ENCODE peak calls at places on chromosomes 16 and 17, in six cellular contexts. T is mesenchymal stem cell, O is right lobe of liver, S is ascending aorta, F is cardiac muscle cell, V is vagina. U is an unnamed sample. For H3K36me3, the result is how much of the 10 kb centered on the place peaks cover.

GRCh38 chr17:7313890-7314718 is 1.1 kb downstream of the GPS2 start:
- DNase-seq in S (no peak), V (no peak), T (peak), F (no peak), O (no peak), U (no peak)

GRCh38 chr17:83082435-83082834 is 3.0 kb downstream of the METRNL start:
- DNase-seq in F (no peak), V (no peak), T (no peak), S (no peak), O (no peak), U (no peak)

GRCh38 chr16:85193876-85194275 is 81.6 kb upstream of the CIBAR2 start:
- DNase-seq in V (no peak), S (no peak), T (no peak), F (no peak), O (no peak), U (no peak)

GRCh38 chr17:76556759-76557367 is 17.0 kb downstream of the PRCD start:
- DNase-seq in T (peak), V (no peak), O (no peak), S (no peak), F (no peak), U (no peak)

GRCh38 chr16:2490190-2491105 is 15.5 kb downstream of the TBC1D24 start:
- DNase-seq in F (no peak), S (no peak), O (no peak), T (no peak), V (no peak), U (no peak)

GRCh38 chr16:68539704-68540370 is 746 bp downstream of the ZFP90 start:
- DNase-seq in O (no peak), F (no peak), T (peak), S (no peak), V (no peak), U (no peak)

GRCh38 chr16:66287416-66287815 is 79.1 kb upstream of the CDH5 start:
- DNase-seq in S (no peak), F (no peak), O (peak), V (peak), T (no peak), U (no peak)

GRCh38 chr17:56733833-56734232 is 99.9 kb downstream of the C17orf67 start:
- DNase-seq in T (no peak), S (no peak), V (no peak), O (no peak), F (no peak), U (no peak)

GRCh38 chr17:65633146-65633881 is 71.9 kb upstream of the AXIN2 start:
- DNase-seq in S (no peak), F (no peak), T (no peak), O (no peak), V (no peak), U (no peak)

GRCh38 chr16:68951991-68952877 is 108.9 kb downstream of the TANGO6 start:
- DNase-seq in T (no peak), S (no peak), F (no peak), O (no peak), V (no peak), U (no peak)

GRCh38 chr16:75088934-75089333 is 27.6 kb downstream of the LDHD start:
- DNase-seq in T (no peak), O (no peak), S (no peak), V (no peak), F (no peak), U (no peak)

GRCh38 chr16:75087040-75087979 is 29.3 kb downstream of the LDHD start:
- DNase-seq in S (no peak), V (no peak), T (peak), F (peak), O (no peak), U (no peak)

GRCh38 chr16:75088226-75088625 is 28.4 kb downstream of the LDHD start:
- DNase-seq in O (no peak), T (no peak), F (no peak), V (no peak), S (no peak), U (no peak)

GRCh38 chr16:75092777-75093176 is 23.8 kb downstream of the LDHD start:
- DNase-seq in F (no peak), T (no peak), S (no peak), V (no peak), O (no peak), U (no peak)

GRCh38 chr16:75089486-75090202 is 26.9 kb downstream of the LDHD start:
- DNase-seq in T (no peak), F (no peak), V (no peak), S (no peak), O (no peak), U (no peak)
- H3K36me3 ChIP-seq in T (under half), F (under half), V (under half), S (under half), O (under half), U (under half)

GRCh38 chr16:19884611-19885455 is at the start of gene GPRC5B:
- DNase-seq in O (peak), V (no peak), F (peak), S (no peak), T (peak), U (peak)

GRCh38 chr16:19882641-19883040 is 2.0 kb downstream of the GPRC5B start:
- DNase-seq in T (no peak), S (no peak), O (no peak), F (no peak), V (no peak), U (no peak)

GRCh38 chr16:19884021-19884485 is 595 bp downstream of the GPRC5B start:
- DNase-seq in T (peak), V (no peak), F (peak), O (no peak), S (no peak), U (no peak)

GRCh38 chr16:19882186-19882585 is 2.5 kb downstream of the GPRC5B start:
- DNase-seq in S (no peak), O (no peak), F (no peak), V (no peak), T (no peak), U (no peak)

GRCh38 chr16:19883296-19883951 is 1.2 kb downstream of the GPRC5B start:
- DNase-seq in S (no peak), F (peak), V (no peak), T (peak), O (no peak), U (no peak)
- H3K27ac ChIP-seq in S (peak), F (no peak), V (peak), T (no peak), O (peak), U (no peak)

GRCh38 chr17:29279397-29280070 is 14.4 kb downstream of the NUFIP2 start:
- DNase-seq in V (no peak), F (no peak), O (no peak), T (no peak), S (no peak), U (no peak)
- H3K36me3 ChIP-seq in V (under half), F (under half), O (under half), T (under half), S (under half), U (half or more)

DNA sequence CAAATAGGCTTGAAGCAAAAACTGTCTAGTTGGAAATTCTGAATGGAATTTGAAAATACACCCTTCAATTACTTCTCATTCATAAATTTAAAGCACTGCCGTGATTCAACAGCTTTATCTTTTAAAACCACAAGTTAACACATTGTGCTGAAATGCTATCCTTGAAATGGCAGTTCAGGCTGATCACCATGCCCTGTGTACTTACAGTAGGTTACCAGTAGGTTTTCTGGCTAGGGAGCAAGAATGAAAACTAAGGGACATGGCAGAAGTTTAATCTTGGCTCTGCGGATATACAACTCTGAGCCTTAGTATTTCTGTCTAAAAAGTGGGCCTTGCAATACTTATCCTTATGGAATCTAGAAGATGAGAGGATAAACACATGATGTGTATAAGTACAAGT is 28.0 kb downstream of the NXPH3 start:
- DNase-seq in O (no peak), V (no peak), T (no peak), F (no peak), S (no peak), U (no peak)
- H3K27ac ChIP-seq in O (no peak), V (peak), T (no peak), F (no peak), S (peak), U (no peak)

GRCh38 chr16:28125592-28125991 is 62.1 kb upstream of the GSG1L start:
- DNase-seq in T (no peak), V (no peak), O (no peak), F (no peak), S (no peak), U (no peak)
- H3K36me3 ChIP-seq in T (half or more), V (under half), O (under half), F (under half), S (half or more), U (half or more)

GRCh38 chr17:59842901-59843652 is 49.7 kb downstream of the TUBD1 start:
- DNase-seq in O (no peak), V (no peak), T (peak), F (no peak), S (no peak), U (peak)
- H3K27ac ChIP-seq in O (peak), V (peak), T (peak), F (no peak), S (peak), U (peak)

GRCh38 chr16:373848-374615 is 3.7 kb upstream of the MRPL28 start:
- DNase-seq in V (no peak), F (no peak), O (peak), S (no peak), T (no peak), U (no peak)
- H3K36me3 ChIP-seq in V (under half), F (under half), O (under half), S (under half), T (half or more), U (under half)

GRCh38 chr17:72684405-72685020 is 408.0 kb downstream of the SLC39A11 start:
- DNase-seq in O (no peak), T (no peak), S (no peak), V (no peak), F (no peak), U (no peak)
- H3K27ac ChIP-seq in O (peak), T (peak), S (no peak), V (no peak), F (no peak), U (no peak)

DNA sequence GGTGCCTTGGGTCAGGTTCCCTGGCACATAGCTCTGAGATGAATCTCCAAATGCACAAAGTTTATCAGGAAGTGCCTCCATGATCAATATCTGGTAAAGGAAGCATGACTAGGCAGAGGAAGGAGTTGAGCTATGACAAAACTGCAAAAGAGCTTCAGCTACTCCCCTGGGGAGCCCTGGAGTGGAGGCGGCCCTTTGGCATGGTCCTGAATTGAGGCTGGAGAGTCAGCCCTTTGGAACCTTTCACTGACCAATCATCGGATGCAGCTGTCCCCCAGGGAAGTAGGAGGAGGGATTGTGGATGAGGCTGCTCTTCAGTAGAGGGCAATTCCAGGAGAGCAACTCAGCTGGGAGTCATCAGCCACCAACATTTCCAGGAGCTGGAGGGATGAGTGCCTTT is 46.1 kb upstream of the NLRP1 start:
- DNase-seq in F (no peak), T (no peak), V (no peak), S (no peak), O (no peak), U (no peak)
- H3K36me3 ChIP-seq in F (under half), T (under half), V (under half), S (under half), O (under half), U (under half)